ENCODE peak calls at places on chromosomes 13 and 19, in five cellular contexts. One of them, this sample, is unnamed.
A peak's percentile ranks its signal among the peaks of the same experiment; 100 is the strongest.

GRCh38 chr19:6760606-6761005 is 6.6 kb downstream of the SH2D3A start:
- DNase-seq in ovary: no peak
- DNase-seq in thoracic aorta: no peak
- DNase-seq in AG09319: no peak
- DNase-seq in cortex of kidney: no peak
- DNase-seq in this sample: no peak

GRCh38 chr19:12994701-12995595 is at the start of gene NFIX:
- DNase-seq in ovary: peak; percentile 76
- DNase-seq in cortex of kidney: no peak
- DNase-seq in AG09319: no peak
- DNase-seq in thoracic aorta: no peak
- DNase-seq in this sample: peak; percentile 32

GRCh38 chr13:27170521-27171243 is 929 bp downstream of the USP12 start:
- DNase-seq in cortex of kidney: peak; percentile 15
- DNase-seq in AG09319: no peak
- DNase-seq in thoracic aorta: no peak
- DNase-seq in ovary: peak; percentile 42
- DNase-seq in this sample: no peak

GRCh38 chr19:42273407-42274064 is 4.5 kb downstream of the CIC start:
- DNase-seq in ovary: no peak
- DNase-seq in AG09319: no peak
- DNase-seq in thoracic aorta: no peak
- DNase-seq in cortex of kidney: no peak
- DNase-seq in this sample: no peak

GRCh38 chr19:50649433-50650391 is at the start of gene C19orf81:
- DNase-seq in AG09319: no peak
- DNase-seq in cortex of kidney: no peak
- DNase-seq in thoracic aorta: no peak
- DNase-seq in ovary: no peak
- DNase-seq in this sample: no peak

GRCh38 chr19:308471-309205 is 17.4 kb upstream of the PLPP2 start:
- DNase-seq in thoracic aorta: no peak
- DNase-seq in AG09319: no peak
- DNase-seq in ovary: no peak
- DNase-seq in cortex of kidney: no peak
- DNase-seq in this sample: no peak

GRCh38 chr13:65913173-65913572 is 1317.0 kb downstream of the PCDH9 start:
- DNase-seq in thoracic aorta: no peak
- DNase-seq in AG09319: no peak
- DNase-seq in cortex of kidney: no peak
- DNase-seq in ovary: no peak
- DNase-seq in this sample: no peak

GRCh38 chr19:16419671-16420394 is 51.9 kb downstream of the EPS15L1 start:
- DNase-seq in ovary: no peak
- DNase-seq in cortex of kidney: no peak
- DNase-seq in thoracic aorta: no peak
- DNase-seq in AG09319: no peak
- DNase-seq in this sample: no peak

GRCh38 chr19:10143700-10144099 is 24.0 kb upstream of the EIF3G start:
- DNase-seq in thoracic aorta: no peak
- DNase-seq in ovary: no peak
- DNase-seq in AG09319: no peak
- DNase-seq in cortex of kidney: no peak
- DNase-seq in this sample: no peak

GRCh38 chr13:105655046-105655445 is 880.4 kb downstream of the EFNB2 start:
- DNase-seq in cortex of kidney: no peak
- DNase-seq in AG09319: no peak
- DNase-seq in thoracic aorta: no peak
- DNase-seq in ovary: no peak
- DNase-seq in this sample: no peak

GRCh38 chr19:658916-659839 is 3.8 kb downstream of the RNF126 start:
- DNase-seq in thoracic aorta: no peak
- DNase-seq in cortex of kidney: no peak
- DNase-seq in AG09319: no peak
- DNase-seq in ovary: no peak
- DNase-seq in this sample: peak; percentile 84

GRCh38 chr19:40472516-40472915 is 5.7 kb downstream of the SPTBN4 start:
- DNase-seq in ovary: no peak
- DNase-seq in thoracic aorta: no peak
- DNase-seq in cortex of kidney: no peak
- DNase-seq in AG09319: no peak
- DNase-seq in this sample: no peak

GRCh38 chr13:108304170-108305068 is 34.9 kb downstream of the TNFSF13B start:
- DNase-seq in thoracic aorta: no peak
- DNase-seq in cortex of kidney: no peak
- DNase-seq in ovary: no peak
- DNase-seq in AG09319: no peak
- DNase-seq in this sample: no peak

GRCh38 chr19:50801107-50801506 is 10.9 kb downstream of the ACP4 start:
- DNase-seq in cortex of kidney: no peak
- DNase-seq in thoracic aorta: no peak
- DNase-seq in AG09319: no peak
- DNase-seq in ovary: no peak
- DNase-seq in this sample: no peak

GRCh38 chr13:58843071-58843470 is 1211.5 kb downstream of the PCDH17 start:
- DNase-seq in ovary: no peak
- DNase-seq in AG09319: no peak
- DNase-seq in thoracic aorta: no peak
- DNase-seq in cortex of kidney: no peak
- DNase-seq in this sample: no peak

GRCh38 chr19:45659096-45659729 is 8.8 kb upstream of the GIPR start:
- DNase-seq in thoracic aorta: no peak
- DNase-seq in AG09319: no peak
- DNase-seq in cortex of kidney: no peak
- DNase-seq in ovary: no peak
- DNase-seq in this sample: no peak

GRCh38 chr19:10587022-10587838 is at the start of gene AP1M2:
- DNase-seq in ovary: no peak
- DNase-seq in AG09319: no peak
- DNase-seq in thoracic aorta: no peak
- DNase-seq in cortex of kidney: no peak
- DNase-seq in this sample: no peak

GRCh38 chr19:11169896-11170678 is 14.5 kb upstream of the SPC24 start:
- DNase-seq in AG09319: no peak
- DNase-seq in thoracic aorta: no peak
- DNase-seq in cortex of kidney: no peak
- DNase-seq in ovary: no peak
- DNase-seq in this sample: no peak

GRCh38 chr13:53137777-53138176 is 109.2 kb downstream of the OLFM4 start:
- DNase-seq in thoracic aorta: no peak
- DNase-seq in ovary: no peak
- DNase-seq in AG09319: peak; percentile 77
- DNase-seq in cortex of kidney: no peak
- DNase-seq in this sample: no peak

GRCh38 chr13:39616087-39616694 is 13.2 kb upstream of the LHFPL6 start:
- DNase-seq in cortex of kidney: no peak
- DNase-seq in AG09319: no peak
- DNase-seq in ovary: peak; percentile 29
- DNase-seq in thoracic aorta: no peak
- DNase-seq in this sample: no peak

This sample was measured in central memory CD8-positive, alpha-beta T cell.